ENCODE peak calls at places on chromosomes 4 and X, in ten cellular contexts. M, Z, K, V, O, B, I, T, H and N are unnamed samples.
A peak's percentile ranks its signal among the peaks of the same experiment; 100 is the strongest.

GRCh38 chrX:16162391-16162790 is 4.9 kb upstream of the MAGEB17 start:
- DNase-seq in M (no peak), Z (no peak), K (no peak), V (no peak), O (no peak), B (no peak), I (no peak), T (no peak), H (no peak), N (no peak)

GRCh38 chr4:186765138-186765537 is 41.5 kb upstream of the FAT1 start:
- DNase-seq in M (peak; percentile 82), Z (peak; percentile 87), K (no peak), V (no peak), O (no peak), B (no peak), I (no peak), T (peak; percentile 20), H (no peak), N (no peak)

GRCh38 chr4:97778174-97778573 is 365.1 kb downstream of the STPG2 start:
- DNase-seq in M (no peak), Z (no peak), K (no peak), V (no peak), O (no peak), B (no peak), I (peak; percentile 17), T (no peak), H (no peak), N (no peak)

GRCh38 chrX:91414710-91415109 is 19.9 kb upstream of the PABPC5 start:
- DNase-seq in M (no peak), Z (no peak), K (no peak), V (no peak), O (no peak), B (no peak), I (no peak), T (no peak), H (no peak), N (peak; percentile 34)

GRCh38 chr4:16573744-16574143 is 324.7 kb downstream of the LDB2 start:
- DNase-seq in M (no peak), Z (peak; percentile 70), K (no peak), V (peak; percentile 61), O (no peak), B (no peak), I (no peak), T (peak; percentile 83), H (no peak), N (peak; percentile 93)

GRCh38 chr4:98544141-98544817 is 114.1 kb downstream of the TSPAN5 start:
- DNase-seq in M (no peak), Z (no peak), K (no peak), V (no peak), O (no peak), B (no peak), I (no peak), T (no peak), H (no peak), N (no peak)

GRCh38 chrX:11792461-11793421 is 34.7 kb downstream of the MSL3 start:
- DNase-seq in M (no peak), Z (no peak), K (peak; percentile 45), V (peak; percentile 3), O (no peak), B (no peak), I (no peak), T (no peak), H (peak; percentile 22), N (no peak)

GRCh38 chr4:113407409-113407808 is 354.1 kb downstream of the CAMK2D start:
- DNase-seq in M (no peak), Z (no peak), K (no peak), V (no peak), O (no peak), B (no peak), I (no peak), T (no peak), H (no peak), N (no peak)

GRCh38 chrX:1397001-1397400 is 5.1 kb upstream of the SLC25A6 start:
- DNase-seq in M (no peak), Z (no peak), K (no peak), V (no peak), O (peak; percentile 45), B (peak; percentile 55), I (no peak), T (no peak), H (no peak), N (no peak)

GRCh38 chr4:119139316-119139715 is 3.7 kb downstream of the MYOZ2 start:
- DNase-seq in M (no peak), Z (no peak), K (no peak), V (no peak), O (no peak), B (no peak), I (no peak), T (no peak), H (no peak), N (peak; percentile 59)

GRCh38 chrX:154486396-154487207 is at the start of gene UBL4A:
- DNase-seq in M (peak; percentile 54), Z (peak; percentile 74), K (peak; percentile 45), V (peak; percentile 47), O (peak; percentile 89), B (peak; percentile 91), I (peak; percentile 94), T (peak; percentile 11), H (peak; percentile 43), N (peak; percentile 65)

GRCh38 chr4:37188100-37188499 is 56.4 kb upstream of the NWD2 start:
- DNase-seq in M (peak; percentile 18), Z (no peak), K (no peak), V (no peak), O (no peak), B (no peak), I (no peak), T (no peak), H (no peak), N (no peak)

GRCh38 chr4:158053086-158053485 is 119.7 kb downstream of the GASK1B start:
- DNase-seq in M (no peak), Z (no peak), K (no peak), V (no peak), O (no peak), B (no peak), I (no peak), T (no peak), H (no peak), N (no peak)

GRCh38 chrX:30910124-30910860 is 21.2 kb upstream of the TAB3 start:
- DNase-seq in M (no peak), Z (no peak), K (no peak), V (no peak), O (no peak), B (no peak), I (no peak), T (peak; percentile 42), H (no peak), N (peak; percentile 2)

GRCh38 chr4:159416073-159416472 is 313.2 kb downstream of the RAPGEF2 start:
- DNase-seq in M (no peak), Z (no peak), K (no peak), V (no peak), O (no peak), B (no peak), I (no peak), T (no peak), H (no peak), N (no peak)

GRCh38 chr4:38832624-38833528 is 23.7 kb downstream of the TLR6 start:
- DNase-seq in M (no peak), Z (no peak), K (no peak), V (no peak), O (no peak), B (no peak), I (peak; percentile 20), T (no peak), H (no peak), N (no peak)

GRCh38 chr4:3498901-3499510 is 33.2 kb downstream of the LRPAP1 start:
- DNase-seq in M (no peak), Z (no peak), K (no peak), V (no peak), O (no peak), B (peak; percentile 74), I (peak; percentile 59), T (no peak), H (no peak), N (no peak)
- H3K27me3 ChIP-seq in M (no peaks in the 10 kb centered on the region), Z (no peaks in the 10 kb centered on the region), K (no peaks in the 10 kb centered on the region), V (peaks cover 19% of the 10 kb centered on the region), O (peaks cover 8% of the 10 kb centered on the region), B (no peaks in the 10 kb centered on the region), I (no peaks in the 10 kb centered on the region), T (no peaks in the 10 kb centered on the region), H (no peaks in the 10 kb centered on the region), N (peaks cover 6% of the 10 kb centered on the region)

DNA sequence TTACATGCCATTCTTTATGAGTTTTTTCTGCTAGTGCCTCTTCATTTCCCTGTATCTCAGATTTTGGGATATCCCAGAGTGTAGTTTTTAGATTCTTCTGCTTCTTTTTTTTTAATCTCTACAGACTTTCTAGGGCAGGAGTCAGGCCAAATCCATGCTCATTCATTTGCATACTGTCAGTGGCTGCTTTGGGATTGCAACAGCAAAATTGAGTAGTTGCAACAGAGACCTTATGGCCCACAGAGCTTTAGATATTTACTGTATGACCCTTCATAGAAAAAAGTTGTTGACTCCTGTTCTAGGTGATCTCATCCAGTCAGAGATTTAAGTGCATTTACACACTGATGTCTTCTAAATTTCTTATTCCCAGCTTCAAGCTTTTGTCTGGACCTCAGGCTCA is 35.3 kb downstream of the ARFIP1 start:
- DNase-seq in M (no peak), Z (no peak), K (no peak), V (no peak), O (no peak), B (no peak), I (no peak), T (no peak), H (no peak), N (peak; percentile 45)
- H3K9me3 ChIP-seq in M (no peaks in the 10 kb centered on the region), Z (no peaks in the 10 kb centered on the region), K (no peaks in the 10 kb centered on the region), V (no peaks in the 10 kb centered on the region), O (no peaks in the 10 kb centered on the region), B (no peaks in the 10 kb centered on the region), I (no peaks in the 10 kb centered on the region), T (peaks cover 3% of the 10 kb centered on the region), H (peaks cover 4% of the 10 kb centered on the region), N (no peaks in the 10 kb centered on the region)

DNA sequence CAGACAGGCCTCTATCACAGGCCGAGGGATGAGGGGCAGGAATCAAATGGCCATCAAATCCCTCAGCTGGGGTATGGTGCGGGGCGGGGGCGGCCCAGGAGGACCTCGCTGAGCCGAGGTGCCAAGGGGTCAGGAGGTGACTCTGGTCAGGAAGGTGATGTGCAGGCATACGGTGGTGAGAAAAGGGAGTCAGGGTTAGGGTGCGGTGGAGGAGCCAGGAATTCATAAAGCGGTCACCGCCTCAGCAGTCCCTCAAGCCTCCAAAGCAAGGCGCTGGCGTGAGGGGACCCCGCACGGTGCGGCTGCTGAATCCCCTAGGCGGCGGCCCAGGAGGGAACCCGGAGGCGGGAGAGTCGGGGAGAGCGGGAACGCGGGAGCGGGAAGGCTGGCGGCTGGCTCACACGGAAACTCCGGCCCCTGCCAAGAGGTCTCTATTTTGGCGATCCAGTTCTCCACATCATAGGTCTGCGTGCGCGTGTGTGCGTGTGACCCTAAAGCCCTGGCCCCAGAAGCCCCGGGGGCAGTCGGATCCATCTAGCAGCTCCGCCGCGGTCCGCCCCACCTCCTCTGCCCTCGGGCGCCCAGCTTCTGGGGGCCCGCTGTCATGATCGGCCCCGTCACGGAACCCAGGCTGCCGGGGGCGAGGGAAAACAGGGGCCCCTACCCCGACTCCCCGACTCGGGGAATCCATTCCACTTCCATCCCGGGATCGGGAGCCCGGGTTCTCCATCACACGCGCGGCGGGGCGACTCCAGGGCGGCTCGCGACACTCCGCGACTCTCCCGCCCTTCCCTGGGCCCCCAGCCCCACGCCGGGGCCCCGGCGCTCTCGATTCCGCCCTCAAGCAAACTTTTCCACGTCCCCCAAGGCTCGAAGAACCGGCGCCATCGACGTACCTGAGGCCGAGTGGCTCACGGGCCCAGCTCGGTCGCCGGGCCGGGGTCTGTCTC is 593 bp downstream of the ELF4 start:
- DNase-seq in M (no peak), Z (peak; percentile 52), K (no peak), V (no peak), O (no peak), B (no peak), I (peak; percentile 78), T (peak; percentile 27), H (no peak), N (peak; percentile 61)
- H3K4me3 ChIP-seq in M (peak overlapping the region; percentile 54), Z (peak overlapping the region; percentile 69), K (peak overlapping the region; percentile 57), V (peak overlapping the region; percentile 52), O (peak overlapping the region; percentile 65), B (peak overlapping the region; percentile 33), I (peak overlapping the region; percentile 65), T (peak overlapping the region; percentile 85), H (peak overlapping the region; percentile 54), N (peak overlapping the region; percentile 80)

GRCh38 chr4:8912089-8912455 is 40.4 kb upstream of the HMX1 start:
- DNase-seq in M (no peak), Z (no peak), K (no peak), V (no peak), O (peak; percentile 52), B (no peak), I (no peak), T (no peak), H (no peak), N (no peak)
- H3K27me3 ChIP-seq in M (no peaks in the 10 kb centered on the region), Z (no peaks in the 10 kb centered on the region), K (no peaks in the 10 kb centered on the region), V (peaks cover 33% of the 10 kb centered on the region), O (no peaks in the 10 kb centered on the region), B (no peaks in the 10 kb centered on the region), I (no peaks in the 10 kb centered on the region), T (no peaks in the 10 kb centered on the region), H (no peaks in the 10 kb centered on the region), N (peaks cover 33% of the 10 kb centered on the region)